ENCODE peak calls at places on chromosomes 11 and 22, in six cellular contexts. V is mesenchymal stem cell; Y is CD8-positive, alpha-beta memory T cell; H is tibial artery; J is lung; P is brain microvascular endothelial cell. L is an unnamed sample. For H3K36me3, the result is how much of the 10 kb centered on the place peaks cover.

GRCh38 chr11:70135142-70136132 is 57.3 kb downstream of the ANO1 start:
- DNase-seq in H (no peak), Y (no peak), P (peak), J (no peak), V (no peak), L (peak)

GRCh38 chr11:1829039-1829820 is 5.6 kb upstream of the SYT8 start:
- DNase-seq in Y (no peak), J (no peak), H (no peak), P (peak), V (peak), L (peak)

GRCh38 chr11:35558468-35558867 is 33.1 kb upstream of the PAMR1 start:
- DNase-seq in H (no peak), P (no peak), Y (no peak), J (no peak), V (peak), L (peak)

GRCh38 chr11:859394-860131 is 16.9 kb downstream of the TSPAN4 start:
- DNase-seq in P (peak), Y (no peak), H (no peak), V (peak), J (peak), L (peak)

GRCh38 chr11:79309402-79309801 is 131.4 kb downstream of the TENM4 start:
- DNase-seq in Y (no peak), H (no peak), P (no peak), J (no peak), V (no peak), L (no peak)

GRCh38 chr11:13760115-13760514 is 91.6 kb downstream of the FAR1 start:
- DNase-seq in Y (no peak), H (no peak), P (peak), V (no peak), J (no peak), L (no peak)

GRCh38 chr11:12289667-12290476 is 87.5 kb upstream of the PARVA start:
- DNase-seq in H (no peak), J (no peak), P (no peak), Y (no peak), V (no peak), L (no peak)

GRCh38 chr11:114017723-114018122 is 41.8 kb upstream of the ZBTB16 start:
- DNase-seq in Y (no peak), P (no peak), J (no peak), H (no peak), V (no peak), L (peak)

GRCh38 chr11:120336641-120337132 is 474 bp downstream of the ARHGEF12 start:
- DNase-seq in V (peak), J (peak), Y (no peak), P (no peak), H (no peak), L (no peak)

GRCh38 chr22:41367680-41368542 is 13.8 kb upstream of the TEF start:
- DNase-seq in Y (no peak), P (no peak), V (no peak), H (peak), J (peak), L (peak)

GRCh38 chr22:30861131-30861530 is 107.4 kb downstream of the MORC2 start:
- DNase-seq in V (no peak), H (no peak), P (no peak), J (no peak), Y (no peak), L (no peak)

GRCh38 chr11:69382131-69383128 is 88.5 kb downstream of the MYEOV start:
- DNase-seq in H (peak), J (no peak), P (no peak), V (no peak), Y (no peak), L (no peak)

GRCh38 chr11:101169944-101170343 is 40.3 kb upstream of the PGR start:
- DNase-seq in J (no peak), Y (no peak), H (no peak), V (no peak), P (no peak), L (no peak)

GRCh38 chr11:43830928-43831440 is 49.6 kb upstream of the ALKBH3 start:
- DNase-seq in J (no peak), Y (no peak), H (peak), V (peak), P (peak), L (peak)

GRCh38 chr11:87219266-87219665 is 181.5 kb downstream of the TMEM135 start:
- DNase-seq in Y (no peak), V (no peak), H (no peak), P (no peak), J (no peak), L (no peak)

GRCh38 chr11:64327993-64328392 is 10.1 kb downstream of the PRDX5 start:
- DNase-seq in J (no peak), Y (no peak), H (no peak), P (no peak), V (no peak), L (no peak)

GRCh38 chr11:45702511-45702910 is 37.1 kb upstream of the CHST1 start:
- DNase-seq in H (no peak), V (no peak), J (no peak), Y (no peak), P (no peak), L (no peak)

GRCh38 chr11:128804481-128804880 is 62.6 kb downstream of the KCNJ1 start:
- DNase-seq in V (peak), H (no peak), J (no peak), Y (no peak), P (peak), L (peak)

GRCh38 chr11:128809128-128809527 is 58.0 kb downstream of the KCNJ1 start:
- DNase-seq in H (no peak), Y (no peak), V (no peak), P (no peak), J (no peak), L (no peak)

GRCh38 chr11:128810784-128811514 is 56.1 kb downstream of the KCNJ1 start:
- DNase-seq in J (no peak), P (no peak), V (no peak), H (no peak), Y (no peak), L (no peak)

GRCh38 chr11:128806496-128807261 is 60.4 kb downstream of the KCNJ1 start:
- DNase-seq in J (no peak), V (no peak), Y (no peak), P (no peak), H (no peak), L (peak)

GRCh38 chr11:128807909-128808308 is 59.2 kb downstream of the KCNJ1 start:
- DNase-seq in J (no peak), H (no peak), V (no peak), Y (no peak), P (no peak), L (no peak)
- H3K36me3 ChIP-seq in J (under half), H (under half), V (under half), Y (half or more), P (under half), L (under half)

GRCh38 chr11:62573592-62574362 is at the start of gene EEF1G:
- DNase-seq in H (peak), P (peak), Y (peak), V (peak), J (peak), L (peak)

GRCh38 chr11:62574363-62575057 is 819 bp upstream of the EEF1G start:
- DNase-seq in Y (no peak), H (no peak), P (no peak), J (no peak), V (no peak), L (peak)

GRCh38 chr11:62575156-62575555 is 1.5 kb upstream of the EEF1G start:
- DNase-seq in P (no peak), H (no peak), V (no peak), J (no peak), Y (no peak), L (no peak)

GRCh38 chr11:62577046-62577708 is 3.5 kb upstream of the EEF1G start:
- DNase-seq in V (no peak), P (no peak), J (peak), H (no peak), Y (no peak), L (no peak)

GRCh38 chr11:62575837-62576236 is 2.1 kb upstream of the EEF1G start:
- DNase-seq in J (no peak), V (no peak), P (no peak), Y (no peak), H (no peak), L (no peak)
- H3K4me3 ChIP-seq in J (no peak), V (no peak), P (no peak), Y (no peak), H (peak), L (peak)

GRCh38 chr11:27495710-27496300 is 10.8 kb downstream of the LIN7C start:
- DNase-seq in J (no peak), Y (no peak), P (no peak), V (no peak), H (no peak), L (no peak)
- H3K36me3 ChIP-seq in J (under half), Y (under half), P (under half), V (under half), H (under half), L (half or more)

GRCh38 chr11:18618341-18619025 is 15.7 kb downstream of the SPTY2D1 start:
- DNase-seq in V (no peak), J (no peak), H (no peak), Y (no peak), P (peak), L (peak)
- H3K4me3 ChIP-seq in V (no peak), J (no peak), H (peak), Y (peak), P (no peak), L (peak)

GRCh38 chr22:19359554-19360299 is 68.2 kb upstream of the CLTCL1 start:
- DNase-seq in V (no peak), J (no peak), Y (no peak), H (no peak), P (no peak), L (no peak)
- H3K36me3 ChIP-seq in V (half or more), J (half or more), Y (half or more), H (half or more), P (half or more), L (half or more)

GRCh38 chr11:96260526-96260925 is 82.5 kb downstream of the MAML2 start:
- DNase-seq in V (no peak), Y (no peak), J (no peak), P (no peak), H (no peak), L (no peak)

GRCh38 chr11:96257972-96258951 is 84.7 kb downstream of the MAML2 start:
- DNase-seq in J (no peak), Y (peak), V (peak), P (no peak), H (no peak), L (no peak)

GRCh38 chr11:96259053-96259837 is 83.8 kb downstream of the MAML2 start:
- DNase-seq in J (no peak), H (no peak), V (peak), Y (no peak), P (peak), L (peak)

GRCh38 chr11:96257036-96257435 is 86.0 kb downstream of the MAML2 start:
- DNase-seq in P (no peak), H (no peak), Y (no peak), V (no peak), J (no peak), L (peak)

GRCh38 chr11:96260067-96260511 is 82.9 kb downstream of the MAML2 start:
- DNase-seq in H (no peak), P (no peak), J (no peak), V (no peak), Y (no peak), L (no peak)
- H3K4me3 ChIP-seq in H (no peak), P (no peak), J (no peak), V (no peak), Y (no peak), L (peak)

GRCh38 chr11:124747406-124748099 is 4.5 kb downstream of the VSIG2 start:
- DNase-seq in J (no peak), V (no peak), H (no peak), P (no peak), Y (no peak), L (no peak)

GRCh38 chr11:124748481-124749338 is 3.3 kb downstream of the VSIG2 start:
- DNase-seq in P (no peak), J (no peak), V (no peak), Y (no peak), H (no peak), L (no peak)

GRCh38 chr11:124749920-124750319 is 2.1 kb downstream of the VSIG2 start:
- DNase-seq in V (no peak), H (no peak), Y (no peak), P (no peak), J (no peak), L (no peak)

GRCh38 chr11:124746621-124747243 is 5.3 kb downstream of the VSIG2 start:
- DNase-seq in J (peak), P (peak), H (peak), Y (peak), V (peak), L (peak)

DNA sequence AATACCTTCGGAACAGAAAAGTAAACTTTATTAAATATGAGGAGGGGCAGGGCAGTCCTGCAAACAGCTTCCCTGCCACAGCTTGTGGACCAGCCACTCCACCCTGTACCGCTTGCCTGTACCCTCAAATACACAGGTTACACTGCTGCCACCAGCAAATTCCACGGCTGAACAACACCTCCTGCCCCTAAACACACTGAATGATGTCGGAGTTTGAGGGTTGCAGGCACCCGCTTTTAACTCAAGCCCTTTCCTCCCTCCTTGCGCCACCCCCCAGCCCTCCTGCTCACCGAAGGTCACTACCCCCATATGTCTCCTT is 4.0 kb downstream of the VSIG2 start:
- DNase-seq in J (no peak), Y (no peak), H (no peak), P (no peak), V (no peak), L (no peak)
- H3K36me3 ChIP-seq in J (under half), Y (under half), H (under half), P (under half), V (under half), L (under half)